ENCODE peak calls at places on chromosomes 11 and 22, in four cellular contexts. One of them, this sample, is unnamed.

GRCh38 chr11:28228196-28228595 is 120.0 kb downstream of the METTL15 start:
- DNase-seq in AG20443: no peak
- DNase-seq in foreskin fibroblast: no peak
- DNase-seq in B cell: no peak
- DNase-seq in this sample: no peak

GRCh38 chr11:85710912-85711311 is 24.9 kb upstream of the CCDC89 start:
- DNase-seq in AG20443: no peak
- DNase-seq in foreskin fibroblast: no peak
- DNase-seq in B cell: no peak
- DNase-seq in this sample: no peak

GRCh38 chr11:19241260-19242183 is 777 bp upstream of the E2F8 start:
- DNase-seq in AG20443: peak
- DNase-seq in foreskin fibroblast: no peak
- DNase-seq in B cell: no peak
- DNase-seq in this sample: peak

GRCh38 chr11:47466701-47467250 is 17.8 kb upstream of the RAPSN start:
- DNase-seq in AG20443: peak
- DNase-seq in foreskin fibroblast: no peak
- DNase-seq in B cell: no peak
- DNase-seq in this sample: no peak

GRCh38 chr22:41215409-41215808 is 10.3 kb downstream of the L3MBTL2 start:
- DNase-seq in AG20443: no peak
- DNase-seq in foreskin fibroblast: no peak
- DNase-seq in B cell: no peak
- DNase-seq in this sample: no peak

GRCh38 chr11:18773104-18773503 is 18.5 kb downstream of the PTPN5 start:
- DNase-seq in AG20443: no peak
- DNase-seq in foreskin fibroblast: no peak
- DNase-seq in B cell: no peak
- DNase-seq in this sample: no peak

GRCh38 chr22:37021710-37022482 is 2.4 kb downstream of the MPST start:
- DNase-seq in AG20443: peak
- DNase-seq in foreskin fibroblast: peak
- DNase-seq in B cell: no peak
- DNase-seq in this sample: peak

GRCh38 chr11:127651175-127651887 is 650.8 kb upstream of the KIRREL3 start:
- DNase-seq in AG20443: peak
- DNase-seq in foreskin fibroblast: peak
- DNase-seq in B cell: no peak
- DNase-seq in this sample: no peak

GRCh38 chr11:36622431-36623136 is 24.5 kb upstream of the RAG2 start:
- DNase-seq in AG20443: peak
- DNase-seq in foreskin fibroblast: peak
- DNase-seq in B cell: no peak
- DNase-seq in this sample: peak